ENCODE peak calls at places on chromosomes 2 and 18, in six cellular contexts. One of them, this sample, is unnamed.
A peak's percentile ranks its signal among the peaks of the same experiment; 100 is the strongest.

GRCh38 chr2:227388537-227389011 is 825 bp upstream of the SCYGR1 start:
- DNase-seq in aorta: no peak
- DNase-seq in body of pancreas: no peak
- DNase-seq in gastrocnemius medialis: no peak
- DNase-seq in right lobe of liver: no peak
- DNase-seq in A549: peak; percentile 99
- DNase-seq in this sample: no peak

GRCh38 chr2:14524041-14524802 is 108.3 kb upstream of the LRATD1 start:
- DNase-seq in right lobe of liver: no peak
- DNase-seq in A549: peak; percentile 6
- DNase-seq in body of pancreas: no peak
- DNase-seq in gastrocnemius medialis: no peak
- DNase-seq in aorta: no peak
- DNase-seq in this sample: no peak

GRCh38 chr2:12732663-12733062 is 15.9 kb downstream of the TRIB2 start:
- DNase-seq in A549: no peak
- DNase-seq in body of pancreas: peak; percentile 59
- DNase-seq in gastrocnemius medialis: no peak
- DNase-seq in right lobe of liver: peak; percentile 78
- DNase-seq in aorta: no peak
- DNase-seq in this sample: no peak

GRCh38 chr18:53984021-53984420 is 240.4 kb downstream of the MBD2 start:
- DNase-seq in aorta: no peak
- DNase-seq in A549: no peak
- DNase-seq in right lobe of liver: no peak
- DNase-seq in body of pancreas: no peak
- DNase-seq in gastrocnemius medialis: no peak
- DNase-seq in this sample: no peak

GRCh38 chr18:47611649-47612048 is 318.8 kb downstream of the SMAD2 start:
- DNase-seq in body of pancreas: no peak
- DNase-seq in aorta: no peak
- DNase-seq in right lobe of liver: no peak
- DNase-seq in A549: no peak
- DNase-seq in gastrocnemius medialis: no peak
- DNase-seq in this sample: no peak

GRCh38 chr18:13481331-13481730 is 245.0 kb downstream of the FAM210A start:
- DNase-seq in A549: no peak
- DNase-seq in aorta: no peak
- DNase-seq in body of pancreas: no peak
- DNase-seq in right lobe of liver: no peak
- DNase-seq in gastrocnemius medialis: no peak
- DNase-seq in this sample: no peak

GRCh38 chr2:238685713-238686112 is 162.2 kb upstream of the TWIST2 start:
- DNase-seq in right lobe of liver: no peak
- DNase-seq in aorta: no peak
- DNase-seq in gastrocnemius medialis: no peak
- DNase-seq in A549: peak; percentile 46
- DNase-seq in body of pancreas: no peak
- DNase-seq in this sample: no peak

GRCh38 chr18:72871091-72871490 is 3.3 kb upstream of the NETO1 start:
- DNase-seq in right lobe of liver: no peak
- DNase-seq in gastrocnemius medialis: no peak
- DNase-seq in aorta: no peak
- DNase-seq in A549: no peak
- DNase-seq in body of pancreas: no peak
- DNase-seq in this sample: no peak

GRCh38 chr2:19689769-19690168 is 212.0 kb downstream of the TTC32 start:
- DNase-seq in right lobe of liver: no peak
- DNase-seq in gastrocnemius medialis: no peak
- DNase-seq in aorta: no peak
- DNase-seq in A549: no peak
- DNase-seq in body of pancreas: no peak
- DNase-seq in this sample: no peak

GRCh38 chr2:224938670-224939309 is 103.5 kb downstream of the DOCK10 start:
- DNase-seq in aorta: no peak
- DNase-seq in right lobe of liver: no peak
- DNase-seq in body of pancreas: no peak
- DNase-seq in gastrocnemius medialis: no peak
- DNase-seq in A549: no peak
- DNase-seq in this sample: no peak

GRCh38 chr2:222862915-222863544 is 2.2 kb downstream of the ACSL3 start:
- DNase-seq in aorta: no peak
- DNase-seq in A549: no peak
- DNase-seq in body of pancreas: no peak
- DNase-seq in gastrocnemius medialis: no peak
- DNase-seq in right lobe of liver: no peak
- DNase-seq in this sample: no peak

GRCh38 chr2:125696573-125696972 is 959.4 kb upstream of the GYPC start:
- DNase-seq in gastrocnemius medialis: no peak
- DNase-seq in body of pancreas: no peak
- DNase-seq in aorta: no peak
- DNase-seq in A549: peak; percentile 50
- DNase-seq in right lobe of liver: no peak
- DNase-seq in this sample: no peak

GRCh38 chr18:28183418-28184078 is 6.6 kb upstream of the CDH2 start:
- DNase-seq in aorta: no peak
- DNase-seq in gastrocnemius medialis: no peak
- DNase-seq in A549: peak; percentile 29
- DNase-seq in body of pancreas: no peak
- DNase-seq in right lobe of liver: no peak
- DNase-seq in this sample: no peak

GRCh38 chr2:196376984-196377877 is 205.9 kb upstream of the STK17B start:
- DNase-seq in right lobe of liver: no peak
- DNase-seq in aorta: no peak
- DNase-seq in gastrocnemius medialis: no peak
- DNase-seq in A549: no peak
- DNase-seq in body of pancreas: no peak
- DNase-seq in this sample: no peak

GRCh38 chr2:196370386-196370785 is 199.0 kb upstream of the STK17B start:
- DNase-seq in body of pancreas: no peak
- DNase-seq in right lobe of liver: no peak
- DNase-seq in gastrocnemius medialis: no peak
- DNase-seq in aorta: no peak
- DNase-seq in A549: no peak
- DNase-seq in this sample: peak; percentile 19

GRCh38 chr2:196372276-196372809 is 201.0 kb upstream of the STK17B start:
- DNase-seq in A549: no peak
- DNase-seq in right lobe of liver: no peak
- DNase-seq in aorta: no peak
- DNase-seq in gastrocnemius medialis: no peak
- DNase-seq in body of pancreas: no peak
- DNase-seq in this sample: no peak

GRCh38 chr2:196369967-196370366 is 198.6 kb upstream of the STK17B start:
- DNase-seq in right lobe of liver: no peak
- DNase-seq in aorta: no peak
- DNase-seq in A549: no peak
- DNase-seq in gastrocnemius medialis: no peak
- DNase-seq in body of pancreas: no peak
- DNase-seq in this sample: no peak

GRCh38 chr2:196372811-196373664 is 201.7 kb upstream of the STK17B start:
- DNase-seq in right lobe of liver: no peak
- DNase-seq in A549: no peak
- DNase-seq in aorta: no peak
- DNase-seq in gastrocnemius medialis: no peak
- DNase-seq in body of pancreas: no peak
- DNase-seq in this sample: no peak
- H3K27ac ChIP-seq in right lobe of liver: no peak overlapping the region
- H3K27ac ChIP-seq in A549: no peak overlapping the region
- H3K27ac ChIP-seq in aorta: no peak overlapping the region
- H3K27ac ChIP-seq in gastrocnemius medialis: peak overlapping the region; percentile 53
- H3K27ac ChIP-seq in body of pancreas: no peak overlapping the region
- H3K27ac ChIP-seq in this sample: no peak overlapping the region

GRCh38 chr2:66850406-66850805 is 415.5 kb downstream of the MEIS1 start:
- DNase-seq in A549: no peak
- DNase-seq in body of pancreas: no peak
- DNase-seq in gastrocnemius medialis: no peak
- DNase-seq in aorta: no peak
- DNase-seq in right lobe of liver: no peak
- DNase-seq in this sample: no peak

GRCh38 chr2:66845307-66845706 is 410.4 kb downstream of the MEIS1 start:
- DNase-seq in body of pancreas: no peak
- DNase-seq in aorta: no peak
- DNase-seq in gastrocnemius medialis: no peak
- DNase-seq in right lobe of liver: no peak
- DNase-seq in A549: no peak
- DNase-seq in this sample: no peak

GRCh38 chr2:66851449-66851872 is 416.5 kb downstream of the MEIS1 start:
- DNase-seq in body of pancreas: peak; percentile 64
- DNase-seq in aorta: no peak
- DNase-seq in A549: peak; percentile 23
- DNase-seq in right lobe of liver: no peak
- DNase-seq in gastrocnemius medialis: no peak
- DNase-seq in this sample: no peak

GRCh38 chr2:66846887-66847286 is 412.0 kb downstream of the MEIS1 start:
- DNase-seq in aorta: no peak
- DNase-seq in body of pancreas: peak; percentile 39
- DNase-seq in right lobe of liver: no peak
- DNase-seq in A549: no peak
- DNase-seq in gastrocnemius medialis: no peak
- DNase-seq in this sample: no peak

GRCh38 chr2:66849128-66849527 is 414.2 kb downstream of the MEIS1 start:
- DNase-seq in A549: no peak
- DNase-seq in gastrocnemius medialis: no peak
- DNase-seq in aorta: no peak
- DNase-seq in body of pancreas: peak; percentile 87
- DNase-seq in right lobe of liver: no peak
- DNase-seq in this sample: no peak
- H3K27ac ChIP-seq in A549: no peak overlapping the region
- H3K27ac ChIP-seq in gastrocnemius medialis: no peak overlapping the region
- H3K27ac ChIP-seq in aorta: no peak overlapping the region
- H3K27ac ChIP-seq in body of pancreas: peak overlapping the region; percentile 87
- H3K27ac ChIP-seq in right lobe of liver: no peak overlapping the region
- H3K27ac ChIP-seq in this sample: no peak overlapping the region

GRCh38 chr2:11534746-11535484 is 1.1 kb downstream of the GREB1 start:
- DNase-seq in right lobe of liver: no peak
- DNase-seq in A549: no peak
- DNase-seq in aorta: no peak
- DNase-seq in body of pancreas: no peak
- DNase-seq in gastrocnemius medialis: no peak
- DNase-seq in this sample: no peak

GRCh38 chr2:11535899-11536344 is 2.1 kb downstream of the GREB1 start:
- DNase-seq in gastrocnemius medialis: no peak
- DNase-seq in right lobe of liver: no peak
- DNase-seq in A549: no peak
- DNase-seq in aorta: no peak
- DNase-seq in body of pancreas: no peak
- DNase-seq in this sample: no peak

GRCh38 chr2:11534078-11534745 is 367 bp downstream of the GREB1 start:
- DNase-seq in aorta: no peak
- DNase-seq in gastrocnemius medialis: no peak
- DNase-seq in A549: no peak
- DNase-seq in body of pancreas: no peak
- DNase-seq in right lobe of liver: no peak
- DNase-seq in this sample: no peak

GRCh38 chr2:11532434-11533055 is 1.3 kb upstream of the GREB1 start:
- DNase-seq in right lobe of liver: no peak
- DNase-seq in body of pancreas: no peak
- DNase-seq in gastrocnemius medialis: no peak
- DNase-seq in A549: no peak
- DNase-seq in aorta: no peak
- DNase-seq in this sample: no peak

DNA sequence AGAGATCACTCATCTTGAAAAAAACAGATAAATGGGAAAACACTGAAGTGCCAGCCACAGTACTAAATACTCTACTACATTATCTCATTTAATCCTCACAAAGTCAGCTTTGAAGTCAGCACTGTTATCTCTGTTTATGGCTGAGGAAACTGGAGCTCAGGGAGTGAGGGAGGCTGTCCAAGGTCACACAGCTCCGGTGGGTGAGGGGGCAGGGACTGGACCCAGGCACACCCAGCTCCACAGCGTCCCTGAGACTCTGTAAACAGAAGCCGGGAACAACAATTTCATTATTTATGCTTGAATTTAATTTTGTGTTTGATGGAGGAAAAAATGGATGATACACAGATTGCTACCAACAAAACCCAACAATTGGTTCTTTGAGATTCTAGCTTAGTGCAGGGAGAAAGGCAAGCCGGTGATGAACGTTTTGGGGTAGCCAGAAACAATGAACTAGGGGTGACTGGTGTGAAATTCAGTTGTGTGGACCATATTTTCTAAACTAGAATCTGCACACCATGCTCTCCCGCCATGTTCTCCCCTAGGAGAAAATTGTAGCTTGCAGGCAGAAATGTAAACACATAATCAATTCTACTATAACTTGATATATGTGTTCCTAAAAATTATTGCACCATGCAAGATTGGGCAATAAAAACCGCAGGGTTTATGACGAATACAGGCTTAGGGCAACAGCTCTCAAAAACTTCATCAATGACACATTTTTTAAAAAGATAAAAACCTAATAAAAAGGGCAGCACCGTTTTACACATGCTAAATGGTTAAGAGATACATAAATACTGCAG is at the start of gene GREB1:
- DNase-seq in aorta: no peak
- DNase-seq in body of pancreas: no peak
- DNase-seq in A549: no peak
- DNase-seq in gastrocnemius medialis: no peak
- DNase-seq in right lobe of liver: no peak
- DNase-seq in this sample: no peak
- H3K27ac ChIP-seq in aorta: no peak within 1 kb of the TSS
- H3K27ac ChIP-seq in body of pancreas: no peak within 1 kb of the TSS
- H3K27ac ChIP-seq in A549: no peak within 1 kb of the TSS
- H3K27ac ChIP-seq in gastrocnemius medialis: no peak within 1 kb of the TSS
- H3K27ac ChIP-seq in right lobe of liver: no peak within 1 kb of the TSS
- H3K27ac ChIP-seq in this sample: no peak within 1 kb of the TSS

GRCh38 chr2:85667561-85668008 is 414 bp downstream of the SFTPB start:
- DNase-seq in body of pancreas: no peak
- DNase-seq in right lobe of liver: no peak
- DNase-seq in A549: no peak
- DNase-seq in aorta: no peak
- DNase-seq in gastrocnemius medialis: no peak
- DNase-seq in this sample: no peak

GRCh38 chr2:85666435-85666924 is 1.5 kb downstream of the SFTPB start:
- DNase-seq in right lobe of liver: no peak
- DNase-seq in aorta: no peak
- DNase-seq in gastrocnemius medialis: no peak
- DNase-seq in A549: no peak
- DNase-seq in body of pancreas: no peak
- DNase-seq in this sample: no peak

GRCh38 chr2:85666937-85667336 is 1.1 kb downstream of the SFTPB start:
- DNase-seq in gastrocnemius medialis: no peak
- DNase-seq in right lobe of liver: no peak
- DNase-seq in body of pancreas: no peak
- DNase-seq in aorta: no peak
- DNase-seq in A549: no peak
- DNase-seq in this sample: no peak

GRCh38 chr2:85665264-85665937 is 2.6 kb downstream of the SFTPB start:
- DNase-seq in gastrocnemius medialis: no peak
- DNase-seq in right lobe of liver: no peak
- DNase-seq in body of pancreas: no peak
- DNase-seq in aorta: no peak
- DNase-seq in A549: no peak
- DNase-seq in this sample: no peak

DNA sequence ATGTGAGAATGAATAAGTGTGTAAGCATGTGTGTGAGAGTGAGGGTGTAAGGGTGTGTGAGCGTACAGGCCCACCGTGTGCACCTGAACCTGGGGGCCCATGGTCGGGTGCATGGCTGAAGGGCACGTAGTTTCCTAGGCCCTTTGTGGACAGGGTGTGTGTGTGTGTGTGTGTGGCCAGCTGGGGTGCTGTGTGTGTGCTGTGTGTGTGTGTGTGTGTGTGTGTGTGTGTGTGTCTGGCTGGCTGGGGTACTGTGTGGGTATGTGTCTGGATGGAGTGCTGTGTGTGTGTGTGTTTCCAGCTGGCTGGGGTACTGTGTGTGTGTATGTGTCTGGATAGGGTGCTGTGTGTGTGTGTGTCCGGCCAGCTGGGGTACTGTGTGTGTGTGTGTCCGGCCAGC is 2.0 kb downstream of the SFTPB start:
- DNase-seq in A549: no peak
- DNase-seq in right lobe of liver: no peak
- DNase-seq in body of pancreas: no peak
- DNase-seq in aorta: no peak
- DNase-seq in gastrocnemius medialis: no peak
- DNase-seq in this sample: no peak
- H3K27ac ChIP-seq in A549: no peak overlapping the region
- H3K27ac ChIP-seq in right lobe of liver: no peak overlapping the region
- H3K27ac ChIP-seq in body of pancreas: no peak overlapping the region
- H3K27ac ChIP-seq in aorta: no peak overlapping the region
- H3K27ac ChIP-seq in gastrocnemius medialis: no peak overlapping the region
- H3K27ac ChIP-seq in this sample: no peak overlapping the region